ENCODE peak calls at places on chromosomes 4 and X, in eight cellular contexts. Y is astrocyte, A is type B pancreatic cell, F is keratinocyte, I is endodermal cell, C is uterus, P is esophagus squamous epithelium, W is IMR-90. E is an unnamed sample.

GRCh38 chrX:106566362-106566761 is 45.4 kb upstream of the RADX start:
- DNase-seq in Y (no peak), A (no peak), F (no peak), I (no peak), C (no peak), P (no peak), W (no peak), E (no peak)

GRCh38 chrX:153967536-153968214 is 3.9 kb downstream of the HCFC1 start:
- DNase-seq in Y (no peak), A (no peak), F (no peak), I (no peak), C (no peak), P (no peak), W (no peak), E (no peak)

GRCh38 chr4:160038560-160038959 is 935.7 kb downstream of the RAPGEF2 start:
- DNase-seq in Y (peak; percentile 3), A (no peak), F (no peak), I (no peak), C (no peak), P (no peak), W (no peak), E (peak; percentile 1)

GRCh38 chr4:1597021-1597931 is 86.8 kb downstream of the FAM53A start:
- DNase-seq in Y (no peak), A (no peak), F (no peak), I (no peak), C (no peak), P (no peak), W (no peak), E (no peak)

GRCh38 chr4:4430492-4431195 is 43.7 kb downstream of the NSG1 start:
- DNase-seq in Y (peak; percentile 74), A (no peak), F (peak; percentile 69), I (peak; percentile 89), C (no peak), P (no peak), W (peak; percentile 92), E (peak; percentile 78)

GRCh38 chr4:88938138-88938537 is 118.8 kb downstream of the FAM13A start:
- DNase-seq in Y (peak; percentile 93), A (no peak), F (peak; percentile 26), I (no peak), C (no peak), P (no peak), W (peak; percentile 96), E (peak; percentile 96)

GRCh38 chr4:149031399-149031798 is 589.2 kb upstream of the NR3C2 start:
- DNase-seq in Y (no peak), A (no peak), F (no peak), I (peak; percentile 48), C (no peak), P (no peak), W (peak; percentile 19), E (peak; percentile 10)

GRCh38 chr4:185589067-185589844 is 53.9 kb upstream of the PDLIM3 start:
- DNase-seq in Y (peak; percentile 97), A (no peak), F (no peak), I (no peak), C (peak; percentile 50), P (no peak), W (peak; percentile 47), E (peak; percentile 77)

GRCh38 chrX:12956704-12957541 is 18.0 kb upstream of the TMSB4X start:
- DNase-seq in Y (peak; percentile 61), A (no peak), F (no peak), I (no peak), C (no peak), P (no peak), W (peak; percentile 63), E (peak; percentile 64)

GRCh38 chr4:82555279-82555678 is 6.5 kb downstream of the TMEM150C start:
- DNase-seq in Y (no peak), A (no peak), F (no peak), I (no peak), C (no peak), P (no peak), W (no peak), E (peak; percentile 5)

GRCh38 chrX:39283239-39283638 is 482.0 kb downstream of the MID1IP1 start:
- DNase-seq in Y (no peak), A (no peak), F (no peak), I (no peak), C (no peak), P (no peak), W (no peak), E (no peak)

GRCh38 chrX:16319929-16320328 is 152.6 kb downstream of the MAGEB17 start:
- DNase-seq in Y (peak; percentile 29), A (no peak), F (no peak), I (no peak), C (no peak), P (no peak), W (peak; percentile 65), E (no peak)

GRCh38 chr4:160510925-160511324 is 1408.0 kb downstream of the RAPGEF2 start:
- DNase-seq in Y (peak; percentile 20), A (no peak), F (peak; percentile 7), I (no peak), C (no peak), P (no peak), W (no peak), E (no peak)

GRCh38 chrX:1075741-1076140 is 136.7 kb downstream of the CRLF2 start:
- DNase-seq in Y (no peak), A (no peak), F (no peak), I (no peak), C (no peak), P (no peak), W (no peak), E (no peak)

GRCh38 chr4:40409835-40410234 is 74.7 kb downstream of the CHRNA9 start:
- DNase-seq in Y (peak; percentile 57), A (no peak), F (no peak), I (no peak), C (no peak), P (no peak), W (peak; percentile 38), E (peak; percentile 40)

GRCh38 chrX:150841466-150842197 is 56.8 kb downstream of the CD99L2 start:
- DNase-seq in Y (peak; percentile 23), A (no peak), F (no peak), I (no peak), C (no peak), P (no peak), W (peak; percentile 23), E (peak; percentile 61)

DNA sequence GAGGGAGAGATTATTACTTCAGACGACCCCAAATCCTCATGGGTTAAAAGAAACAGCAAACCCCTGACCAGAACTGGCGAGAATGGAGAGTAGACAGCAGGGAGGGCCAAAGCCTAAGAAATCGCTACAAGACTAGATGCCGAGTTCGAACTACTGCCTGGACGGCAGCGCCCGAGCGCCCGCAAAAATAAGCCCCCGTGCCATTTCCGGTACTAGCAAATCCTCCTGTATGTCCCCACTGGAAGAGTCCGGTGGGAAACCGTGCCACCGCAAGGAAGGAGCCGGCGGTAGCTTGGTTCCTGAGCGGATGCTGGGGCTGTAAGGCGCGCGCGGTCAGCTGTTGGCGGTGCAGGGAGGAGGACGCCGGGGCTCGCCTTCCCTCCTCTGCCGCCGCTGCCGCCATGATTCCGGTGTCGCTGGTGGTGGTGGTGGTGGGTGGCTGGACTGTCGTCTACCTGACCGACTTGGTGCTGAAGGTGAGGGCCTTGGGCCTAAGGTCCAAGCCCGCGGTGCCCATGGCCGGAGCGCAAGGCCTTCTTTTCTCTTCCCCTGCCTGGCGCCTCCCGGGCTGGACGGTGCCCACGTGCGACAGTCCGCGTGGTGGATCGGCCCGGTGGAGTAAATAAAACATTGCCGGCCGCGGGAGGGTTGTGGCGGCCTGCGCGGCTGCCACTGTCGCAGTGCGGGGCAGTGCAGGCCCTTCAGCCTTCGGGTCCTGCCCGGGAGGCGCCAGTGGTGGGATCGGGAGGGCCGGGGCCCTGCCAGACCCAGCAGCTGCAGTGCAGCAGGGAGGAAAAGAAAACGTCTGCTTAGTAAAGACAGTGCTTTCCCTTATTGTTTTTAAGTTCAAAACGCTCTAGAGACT is at the start of gene MBTPS2:
- DNase-seq in Y (peak; percentile 82), A (peak; percentile 83), F (peak; percentile 9), I (peak; percentile 91), C (peak; percentile 80), P (peak; percentile 18), W (peak; percentile 91), E (peak; percentile 92)
- TF ChIP-seq CTCF in Y (peak; percentile 10), A (peak; percentile 28), F (no peak), I (peak; percentile 11), C (no peak), P (no peak), W (peak; percentile 50), E (peak; percentile 7)

GRCh38 chr4:127505203-127505602 is 127.6 kb upstream of the INTU start:
- DNase-seq in Y (peak; percentile 73), A (no peak), F (no peak), I (no peak), C (no peak), P (no peak), W (peak; percentile 84), E (peak; percentile 84)
- TF ChIP-seq CTCF in Y (no peak), A (no peak), F (no peak), I (no peak), C (no peak), P (no peak), W (no peak), E (no peak)

DNA sequence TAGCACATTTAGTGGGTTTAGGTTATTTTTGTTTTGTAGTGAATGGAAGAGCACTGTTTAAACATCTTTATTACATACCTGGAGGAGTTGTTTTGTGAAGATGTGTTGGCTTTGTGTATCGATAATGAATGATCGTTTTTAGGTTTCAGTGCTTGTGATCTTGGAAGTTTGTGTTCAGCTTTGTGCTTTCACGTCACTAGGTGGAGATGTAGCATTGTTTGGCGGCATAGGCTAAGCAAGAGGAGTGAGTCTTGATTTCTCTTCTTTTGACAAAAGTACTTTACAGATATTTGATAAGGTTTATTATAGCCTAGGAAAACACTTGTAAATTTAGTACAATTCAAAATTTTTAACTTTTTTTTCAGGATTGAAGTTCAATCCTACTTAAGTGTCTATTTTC is 50.4 kb downstream of the PDK3 start:
- DNase-seq in Y (no peak), A (no peak), F (no peak), I (peak; percentile 56), C (no peak), P (no peak), W (peak; percentile 4), E (peak; percentile 51)
- TF ChIP-seq CTCF in Y (no peak), A (peak; percentile 69), F (no peak), I (peak; percentile 73), C (no peak), P (no peak), W (no peak), E (peak; percentile 37)

GRCh38 chrX:11683057-11683456 is 17.3 kb upstream of the ARHGAP6 start:
- DNase-seq in Y (no peak), A (no peak), F (no peak), I (no peak), C (no peak), P (no peak), W (no peak), E (no peak)

GRCh38 chrX:11672213-11672612 is 6.5 kb upstream of the ARHGAP6 start:
- DNase-seq in Y (peak; percentile 10), A (no peak), F (no peak), I (no peak), C (no peak), P (no peak), W (no peak), E (no peak)

DNA sequence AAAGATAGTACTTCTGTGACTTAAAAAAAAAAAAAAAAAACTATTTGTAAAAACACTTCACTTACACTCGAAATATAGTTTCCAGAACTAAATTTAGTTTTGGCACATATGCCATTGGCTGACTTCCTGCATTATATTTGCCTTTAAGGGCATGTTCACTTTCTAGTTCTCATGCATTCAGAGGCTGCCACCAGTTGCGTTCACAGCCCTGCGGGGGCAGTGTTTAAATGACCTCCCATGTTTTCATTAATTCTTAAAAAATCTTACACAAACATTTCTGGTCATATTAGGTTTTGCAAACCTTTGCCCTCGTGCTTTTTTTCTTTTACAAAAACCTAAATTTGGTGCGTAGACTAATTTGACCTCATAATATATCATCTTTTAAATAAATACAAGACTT is 12.5 kb upstream of the ARHGAP6 start:
- DNase-seq in Y (no peak), A (no peak), F (no peak), I (no peak), C (peak; percentile 29), P (no peak), W (no peak), E (no peak)
- TF ChIP-seq CTCF in Y (peak; percentile 19), A (peak; percentile 66), F (peak; percentile 12), I (peak; percentile 69), C (peak; percentile 31), P (no peak), W (peak; percentile 11), E (peak; percentile 35)